ENCODE peak calls at places on chromosomes 11 and 22, in five cellular contexts. R is stomach, Q is gastrocnemius medialis, Y is transverse colon, H is cardiac muscle cell. F is an unnamed sample.

GRCh38 chr22:20531404-20532181 is 24.2 kb downstream of the MED15 start:
- DNase-seq in H (peak), Q (peak), R (peak), Y (peak), F (peak)

GRCh38 chr22:42947211-42947990 is 67.5 kb downstream of the PACSIN2 start:
- DNase-seq in R (peak), Q (peak), Y (no peak), H (no peak), F (no peak)

GRCh38 chr11:134539285-134539684 is 127.2 kb upstream of the B3GAT1 start:
- DNase-seq in H (no peak), R (no peak), Q (no peak), Y (no peak), F (no peak)

GRCh38 chr22:39960791-39961746 is 872 bp downstream of the TMA7B start:
- DNase-seq in R (peak), Y (peak), Q (no peak), H (peak), F (no peak)

GRCh38 chr11:63839508-63840355 is 822 bp downstream of the MARK2 start:
- DNase-seq in Y (peak), R (peak), H (no peak), Q (no peak), F (peak)

GRCh38 chr11:64084962-64085710 is 49.4 kb downstream of the FLRT1 start:
- DNase-seq in H (no peak), Q (no peak), R (peak), Y (peak), F (peak)

GRCh38 chr11:44939673-44940072 is 11.0 kb downstream of the TP53I11 start:
- DNase-seq in Q (no peak), H (peak), R (no peak), Y (no peak), F (no peak)

GRCh38 chr11:111631034-111631665 is 28.9 kb downstream of the SIK2 start:
- DNase-seq in H (no peak), Q (no peak), Y (no peak), R (no peak), F (no peak)

GRCh38 chr11:120577041-120577440 is 65.5 kb downstream of the GRIK4 start:
- DNase-seq in H (no peak), R (no peak), Y (no peak), Q (no peak), F (no peak)

GRCh38 chr22:29830585-29830984 is 7.5 kb downstream of the ASCC2 start:
- DNase-seq in H (no peak), R (no peak), Y (no peak), Q (peak), F (no peak)

GRCh38 chr11:36088234-36088975 is 144.5 kb downstream of the LDLRAD3 start:
- DNase-seq in R (no peak), H (no peak), Q (no peak), Y (no peak), F (no peak)

GRCh38 chr22:29375436-29376076 is 12.8 kb downstream of the AP1B1 start:
- DNase-seq in Q (peak), Y (no peak), H (no peak), R (no peak), F (no peak)

GRCh38 chr22:30004689-30005088 is 75.6 kb upstream of the HORMAD2 start:
- DNase-seq in R (no peak), H (no peak), Y (no peak), Q (no peak), F (no peak)

GRCh38 chr22:22746061-22746962 is 101.9 kb downstream of the GGTLC2 start:
- DNase-seq in Q (no peak), H (no peak), R (no peak), Y (no peak), F (no peak)

GRCh38 chr11:63592975-63593395 is 21.2 kb downstream of the PLAAT3 start:
- DNase-seq in Q (no peak), R (no peak), Y (peak), H (peak), F (no peak)

GRCh38 chr11:62306227-62306626 is 7.4 kb upstream of the SCGB1D4 start:
- DNase-seq in H (no peak), Q (no peak), Y (no peak), R (no peak), F (no peak)

GRCh38 chr11:457071-457760 is 7.1 kb downstream of the PTDSS2 start:
- DNase-seq in R (no peak), Y (no peak), H (no peak), Q (no peak), F (no peak)

GRCh38 chr22:31291716-31292644 is at the start of gene PIK3IP1:
- DNase-seq in Q (peak), Y (peak), R (peak), H (peak), F (peak)
- TF ChIP-seq CTCF in Q (peak), Y (peak), R (no peak), H (peak), F (peak)

GRCh38 chr11:118841469-118842222 is 42.0 kb upstream of the CXCR5 start:
- DNase-seq in Y (peak), H (no peak), Q (no peak), R (no peak), F (no peak)

GRCh38 chr11:118842369-118842768 is 41.3 kb upstream of the CXCR5 start:
- DNase-seq in Q (no peak), H (peak), Y (no peak), R (no peak), F (no peak)

GRCh38 chr11:118846181-118846946 is 37.3 kb upstream of the CXCR5 start:
- DNase-seq in Y (no peak), Q (no peak), R (no peak), H (no peak), F (no peak)

GRCh38 chr11:118843518-118843917 is 40.2 kb upstream of the CXCR5 start:
- DNase-seq in Q (no peak), R (no peak), Y (no peak), H (no peak), F (no peak)

GRCh38 chr11:118845369-118845768 is 38.3 kb upstream of the CXCR5 start:
- DNase-seq in Y (no peak), H (peak), R (no peak), Q (no peak), F (no peak)
- H3K27ac ChIP-seq in Y (no peak), H (no peak), R (no peak), Q (no peak), F (no peak)

DNA sequence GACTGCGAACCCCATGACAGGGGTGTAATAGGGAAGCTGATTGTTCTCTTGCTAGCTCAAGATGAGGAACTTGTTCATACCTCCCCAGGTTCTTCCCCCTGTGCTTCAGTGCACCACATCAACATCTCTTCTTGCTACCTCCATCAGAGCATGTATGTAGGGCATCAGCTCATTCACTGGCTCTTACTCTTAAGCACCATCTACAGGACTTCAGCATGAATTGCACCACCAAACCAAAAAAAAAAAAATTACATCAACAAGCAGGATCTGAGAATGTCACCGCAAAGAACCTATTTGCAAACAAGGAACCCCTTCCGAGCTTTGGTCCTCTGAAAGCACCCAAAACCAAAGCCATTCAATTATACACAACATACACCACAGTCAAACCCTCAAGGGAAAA is 2226.5 kb upstream of the RAG2 start:
- DNase-seq in Q (no peak), Y (no peak), H (peak), R (no peak), F (no peak)
- TF ChIP-seq CTCF in Q (no peak), Y (no peak), H (peak), R (no peak), F (no peak)

GRCh38 chr11:132072044-132072879 is 701.8 kb downstream of the NTM start:
- DNase-seq in H (peak), Y (no peak), Q (no peak), R (no peak), F (no peak)
- H3K27ac ChIP-seq in H (no peak), Y (no peak), Q (no peak), R (no peak), F (no peak)

GRCh38 chr11:18307461-18308139 is 14.3 kb downstream of the HPS5 start:
- DNase-seq in R (no peak), Y (no peak), H (no peak), Q (no peak), F (no peak)

GRCh38 chr11:18308242-18308641 is 13.7 kb downstream of the HPS5 start:
- DNase-seq in Q (no peak), H (no peak), R (no peak), Y (no peak), F (no peak)

GRCh38 chr11:18309691-18310090 is 12.2 kb downstream of the HPS5 start:
- DNase-seq in Y (no peak), H (no peak), R (no peak), Q (no peak), F (no peak)

GRCh38 chr11:18299724-18300123 is 22.2 kb downstream of the HPS5 start:
- DNase-seq in Q (no peak), R (no peak), H (no peak), Y (no peak), F (no peak)

DNA sequence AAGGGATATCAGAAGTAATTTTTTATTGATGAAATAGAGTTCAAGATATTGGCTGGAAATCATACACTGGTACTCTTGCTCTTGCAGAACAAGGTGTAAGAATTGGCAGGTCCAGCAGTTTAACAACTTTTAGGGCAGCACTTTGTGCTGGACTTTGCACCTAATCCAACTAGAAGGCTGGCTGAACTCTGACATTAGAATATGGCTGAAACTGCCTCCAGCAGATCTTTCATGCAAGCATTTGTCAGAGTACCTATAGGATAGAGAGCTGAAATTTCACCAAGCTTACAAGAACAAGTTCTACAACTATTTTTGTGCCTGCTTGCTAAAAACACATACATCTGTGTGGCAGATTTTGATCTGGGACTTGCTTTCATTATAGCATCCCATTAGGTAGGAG is 17.2 kb downstream of the HPS5 start:
- DNase-seq in Y (peak), Q (no peak), H (no peak), R (no peak), F (peak)
- TF ChIP-seq CTCF in Y (no peak), Q (no peak), H (no peak), R (no peak), F (no peak)

GRCh38 chr11:129846508-129847335 is 31.1 kb downstream of the TMEM45B start:
- DNase-seq in R (no peak), Q (no peak), Y (peak), H (peak), F (no peak)
- H3K27ac ChIP-seq in R (no peak), Q (no peak), Y (peak), H (peak), F (peak)

GRCh38 chr11:72814831-72815618 is 814 bp downstream of the ATG16L2 start:
- DNase-seq in Y (peak), R (no peak), H (peak), Q (no peak), F (peak)

GRCh38 chr11:72812968-72813739 is 1.1 kb upstream of the ATG16L2 start:
- DNase-seq in R (peak), Y (peak), H (peak), Q (no peak), F (peak)

GRCh38 chr11:72813740-72814138 is 472 bp upstream of the ATG16L2 start:
- DNase-seq in H (peak), R (peak), Q (peak), Y (peak), F (peak)

GRCh38 chr11:72812604-72812967 is 1.6 kb upstream of the ATG16L2 start:
- DNase-seq in Q (no peak), Y (no peak), R (no peak), H (no peak), F (no peak)

GRCh38 chr11:72814139-72814830 is at the start of gene ATG16L2:
- DNase-seq in R (peak), Y (peak), H (peak), Q (peak), F (peak)
- TF ChIP-seq CTCF in R (no peak), Y (peak), H (peak), Q (peak), F (no peak)

GRCh38 chr11:10898003-10898762 is 40.3 kb upstream of the ZBED5 start:
- DNase-seq in H (no peak), Y (no peak), R (no peak), Q (no peak), F (no peak)
- H3K27ac ChIP-seq in H (peak), Y (peak), R (peak), Q (peak), F (peak)

GRCh38 chr22:50700387-50701075 is 27.9 kb downstream of the SHANK3 start:
- DNase-seq in R (no peak), Y (no peak), H (no peak), Q (no peak), F (no peak)

GRCh38 chr22:50701076-50701419 is 28.4 kb downstream of the SHANK3 start:
- DNase-seq in H (no peak), R (no peak), Y (no peak), Q (no peak), F (no peak)

GRCh38 chr22:50698546-50698945 is 25.9 kb downstream of the SHANK3 start:
- DNase-seq in H (no peak), Y (no peak), R (no peak), Q (no peak), F (no peak)

GRCh38 chr22:50699001-50699753 is 26.6 kb downstream of the SHANK3 start:
- DNase-seq in H (no peak), Y (no peak), R (no peak), Q (no peak), F (no peak)

GRCh38 chr22:50699754-50700386 is 27.2 kb downstream of the SHANK3 start:
- DNase-seq in R (no peak), H (no peak), Y (no peak), Q (no peak), F (no peak)
- TF ChIP-seq CTCF in R (no peak), H (peak), Y (no peak), Q (no peak), F (no peak)

GRCh38 chr11:78783846-78784245 is 209.2 kb upstream of the NARS2 start:
- DNase-seq in R (no peak), Y (no peak), Q (no peak), H (no peak), F (no peak)
- H3K27ac ChIP-seq in R (no peak), Y (no peak), Q (no peak), H (no peak), F (no peak)